ENCODE peak calls at places on chromosomes 12 and 14, in eight cellular contexts. A is fibroblast of pulmonary artery, G is cardiac fibroblast, Y is uterus, X is retinal pigment epithelial cell, C is adrenal gland, K is OCI-LY7, F is lower lobe of right lung. B is an unnamed sample.

GRCh38 chr12:50933459-50934124 is 18.8 kb upstream of the HIGD1C start:
- DNase-seq in F (no peak), Y (no peak), A (peak; percentile 19), C (no peak), K (no peak), X (no peak), G (peak; percentile 41), B (peak; percentile 23)

GRCh38 chr12:8077207-8077606 is 4.9 kb upstream of the NECAP1 start:
- DNase-seq in X (no peak), K (no peak), G (peak; percentile 46), A (no peak), F (no peak), C (no peak), Y (no peak), B (peak; percentile 25)

GRCh38 chr14:102578821-102579220 is 13.6 kb upstream of the RCOR1 start:
- DNase-seq in F (no peak), A (no peak), Y (no peak), K (no peak), G (no peak), C (no peak), X (no peak), B (no peak)

GRCh38 chr12:56766535-56766934 is 3.4 kb downstream of the HSD17B6 start:
- DNase-seq in F (no peak), K (peak; percentile 81), C (no peak), X (no peak), G (no peak), A (no peak), Y (no peak), B (no peak)

GRCh38 chr14:92645841-92646478 is 102.5 kb downstream of the LGMN start:
- DNase-seq in Y (no peak), K (no peak), G (peak; percentile 83), A (peak; percentile 75), X (no peak), C (no peak), F (no peak), B (peak; percentile 55)

GRCh38 chr12:63070709-63071108 is 80.3 kb downstream of the AVPR1A start:
- DNase-seq in K (no peak), Y (no peak), C (no peak), F (no peak), G (no peak), X (no peak), A (no peak), B (no peak)

GRCh38 chr14:94474581-94475031 is 1.4 kb downstream of the SERPINA9 start:
- DNase-seq in G (peak; percentile 25), C (no peak), F (no peak), Y (no peak), K (no peak), A (no peak), X (no peak), B (no peak)

GRCh38 chr12:38744056-38744455 is 161.3 kb downstream of the CPNE8 start:
- DNase-seq in G (peak; percentile 74), C (no peak), F (no peak), Y (no peak), X (no peak), A (peak; percentile 64), K (no peak), B (peak; percentile 83)

GRCh38 chr12:113967368-113967767 is 1.2 kb upstream of the RBM19 start:
- DNase-seq in K (no peak), G (no peak), X (no peak), Y (no peak), F (no peak), C (no peak), A (no peak), B (no peak)

GRCh38 chr12:62014330-62014729 is 245.9 kb upstream of the USP15 start:
- DNase-seq in K (no peak), F (no peak), Y (no peak), A (no peak), C (no peak), G (no peak), X (no peak), B (no peak)

DNA sequence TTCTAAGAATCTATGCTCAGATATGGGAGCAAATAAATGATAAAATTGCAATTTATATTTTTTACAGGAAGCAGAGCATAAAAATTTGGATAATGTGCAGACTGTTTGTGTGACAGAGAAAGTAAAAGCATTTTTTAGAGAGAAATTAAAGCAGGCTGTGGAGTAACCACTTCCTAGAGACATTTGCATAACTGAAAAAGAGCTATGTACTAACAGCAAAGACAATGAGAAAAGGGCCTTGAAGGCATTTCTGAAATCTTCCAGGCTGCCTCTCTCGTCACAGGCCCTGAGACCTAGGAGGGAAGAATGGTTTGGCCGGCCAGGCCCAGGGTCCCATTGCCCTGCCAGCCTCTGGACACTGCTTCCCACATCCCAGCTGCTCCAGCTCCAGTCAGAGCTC is 247.2 kb downstream of the ALX1 start:
- DNase-seq in Y (no peak), A (no peak), F (no peak), G (no peak), C (no peak), X (no peak), K (peak; percentile 10), B (no peak)
- H3K4me3 ChIP-seq in Y (no peak overlapping the region), A (no peak overlapping the region), F (no peak overlapping the region), G (no peak overlapping the region), C (no peak overlapping the region), X (no peak overlapping the region), K (no peak overlapping the region), B (no peak overlapping the region)

DNA sequence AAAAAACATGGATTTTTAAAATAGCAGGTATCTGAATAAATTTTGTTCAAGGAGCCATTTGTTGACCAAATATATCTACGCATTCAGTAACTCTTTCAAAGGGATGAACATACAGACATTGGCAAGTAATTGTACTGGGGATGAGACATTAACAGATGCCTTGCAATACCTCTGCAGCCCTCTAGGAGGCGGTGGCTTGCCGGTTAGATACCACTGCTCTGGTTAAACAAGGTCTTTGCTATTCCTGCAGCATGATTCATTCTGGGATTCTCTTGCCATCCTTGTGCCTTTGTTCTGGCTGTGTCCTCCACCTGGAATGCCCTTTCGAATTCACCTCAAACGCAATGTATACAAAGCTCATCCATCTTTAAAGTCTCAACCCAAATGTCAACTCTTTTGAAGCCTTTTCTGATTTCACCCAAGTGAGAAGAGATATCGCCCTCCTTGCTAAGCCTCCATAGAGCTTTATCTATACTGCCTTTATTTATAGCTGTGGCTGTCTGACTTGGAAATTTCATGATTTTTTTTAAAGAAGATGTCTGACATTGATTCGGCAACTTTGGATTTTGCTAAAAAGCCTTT is 131.0 kb upstream of the SRRM4 start:
- DNase-seq in K (peak; percentile 25), A (no peak), F (peak; percentile 40), C (no peak), Y (no peak), G (peak; percentile 5), X (no peak), B (no peak)
- TF ChIP-seq CTCF in K (peak; percentile 83), A (peak; percentile 36), F (peak; percentile 51), C (no peak), Y (no peak), G (peak; percentile 46), X (peak; percentile 50), B (peak; percentile 55)

GRCh38 chr12:132196873-132197390 is 52.7 kb downstream of the NOC4L start:
- DNase-seq in F (no peak), G (no peak), Y (no peak), K (no peak), A (no peak), X (no peak), C (no peak), B (no peak)
- H3K4me3 ChIP-seq in F (no peak overlapping the region), G (no peak overlapping the region), Y (no peak overlapping the region), K (no peak overlapping the region), A (no peak overlapping the region), X (no peak overlapping the region), C (no peak overlapping the region), B (no peak overlapping the region)

DNA sequence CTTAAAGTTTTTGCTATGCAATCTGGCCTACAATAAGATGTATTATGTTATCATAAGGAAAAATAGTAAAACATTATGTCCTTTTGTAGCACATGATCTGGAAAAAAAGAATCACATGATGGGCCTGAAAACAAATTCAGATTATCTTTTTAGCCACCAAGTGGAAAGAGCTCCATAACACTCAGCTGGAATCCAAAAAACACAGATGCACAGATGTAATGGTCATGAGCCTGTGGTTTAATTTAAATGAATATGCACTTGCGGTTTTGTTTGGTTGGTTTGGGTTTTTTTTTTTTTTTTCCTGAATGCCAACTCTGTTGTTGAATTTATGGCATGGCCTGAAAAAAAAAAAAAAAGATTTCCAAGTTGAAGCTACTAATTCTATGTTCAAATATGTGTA is 4.1 kb downstream of the KCNC2 start:
- DNase-seq in A (no peak), F (no peak), Y (no peak), C (no peak), K (no peak), X (no peak), G (no peak), B (no peak)
- TF ChIP-seq CTCF in A (no peak), F (no peak), Y (no peak), C (no peak), K (no peak), X (no peak), G (no peak), B (no peak)

GRCh38 chr14:45253070-45253753 is at the start of gene MIS18BP1:
- DNase-seq in X (peak; percentile 89), G (peak; percentile 98), A (peak; percentile 98), C (peak; percentile 98), K (peak; percentile 98), Y (peak; percentile 94), F (peak; percentile 98), B (peak; percentile 96)
- H3K4me3 ChIP-seq in X (peak within 1 kb of the TSS; percentile 83), G (peak within 1 kb of the TSS; percentile 83), A (peak within 1 kb of the TSS; percentile 89), C (no peak within 1 kb of the TSS), K (peak within 1 kb of the TSS; percentile 78), Y (peak within 1 kb of the TSS; percentile 87), F (peak within 1 kb of the TSS; percentile 86), B (peak within 1 kb of the TSS; percentile 85)

DNA sequence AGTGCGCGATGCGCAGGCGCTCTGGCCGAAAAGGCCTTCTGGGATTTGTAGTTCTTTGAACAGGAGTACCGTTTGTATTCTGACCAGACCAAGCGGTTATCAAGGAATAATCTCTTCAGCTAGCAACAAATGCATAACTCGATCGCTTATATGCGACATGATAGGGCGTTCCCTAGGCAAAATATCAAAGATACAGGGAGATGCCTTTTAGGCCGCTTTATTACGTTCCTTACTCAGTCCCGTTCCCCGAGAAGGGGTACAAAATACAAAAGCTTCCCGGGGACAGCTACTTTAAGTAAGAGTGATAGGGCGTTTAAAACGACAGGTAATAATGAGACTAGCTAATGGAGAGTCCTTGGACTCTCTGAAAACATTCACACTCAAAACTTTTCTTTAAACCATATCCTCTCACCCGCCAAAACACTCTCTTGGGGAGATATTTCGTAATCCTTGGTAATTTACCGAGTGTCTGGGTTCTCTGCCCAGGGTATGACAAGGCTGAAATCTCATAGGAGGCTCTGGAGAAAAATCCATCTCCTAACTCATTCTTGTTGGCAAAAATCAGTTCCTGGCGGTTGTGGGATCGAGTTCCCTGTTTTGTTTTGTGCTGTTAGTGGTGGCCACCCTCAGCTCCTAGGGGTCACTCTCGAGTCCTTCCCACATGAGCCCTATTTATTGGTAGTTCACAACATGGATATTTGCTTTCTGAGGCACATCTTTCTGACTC is 412 bp upstream of the SNW1 start:
- DNase-seq in F (no peak), C (peak; percentile 71), Y (peak; percentile 40), G (peak; percentile 95), X (no peak), A (peak; percentile 96), K (peak; percentile 19), B (peak; percentile 96)
- TF ChIP-seq CTCF in F (peak; percentile 16), C (peak; percentile 10), Y (no peak), G (peak; percentile 22), X (peak; percentile 53), A (peak; percentile 35), K (peak; percentile 64), B (peak; percentile 30)

GRCh38 chr14:52315355-52315718 is 1.2 kb downstream of the PTGER2 start:
- DNase-seq in C (no peak), X (no peak), A (no peak), Y (peak; percentile 34), F (peak; percentile 59), K (no peak), G (no peak), B (peak; percentile 40)
- H3K4me3 ChIP-seq in C (no peak overlapping the region), X (peak overlapping the region; percentile 70), A (peak overlapping the region; percentile 52), Y (peak overlapping the region; percentile 58), F (peak overlapping the region; percentile 68), K (no peak overlapping the region), G (peak overlapping the region; percentile 70), B (peak overlapping the region; percentile 85)